ENCODE peak calls at places on chromosome 16, in seven cellular contexts. One of them, this sample, is unnamed.

GRCh38 chr16:2935418-2935817 is 23.7 kb downstream of the FLYWCH1 start:
- DNase-seq in ascending aorta: no peak
- DNase-seq in Peyer's patch: no peak
- DNase-seq in Calu3: no peak
- DNase-seq in sigmoid colon: no peak
- DNase-seq in T-helper 17 cell: no peak
- DNase-seq in caudate nucleus: no peak
- DNase-seq in this sample: no peak

GRCh38 chr16:67173808-67174705 is 3.7 kb downstream of the NOL3 start:
- DNase-seq in ascending aorta: peak; percentile 84
- DNase-seq in Peyer's patch: peak; percentile 95
- DNase-seq in sigmoid colon: peak; percentile 96
- DNase-seq in T-helper 17 cell: peak; percentile 53
- DNase-seq in caudate nucleus: peak; percentile 63
- DNase-seq in Calu3: peak; percentile 95
- DNase-seq in this sample: peak; percentile 91

GRCh38 chr16:90020260-90020837 is 1.1 kb upstream of the DBNDD1 start:
- DNase-seq in caudate nucleus: no peak
- DNase-seq in Peyer's patch: no peak
- DNase-seq in sigmoid colon: no peak
- DNase-seq in ascending aorta: no peak
- DNase-seq in T-helper 17 cell: no peak
- DNase-seq in Calu3: peak; percentile 20
- DNase-seq in this sample: no peak

GRCh38 chr16:72474511-72475123 is 302.7 kb upstream of the PMFBP1 start:
- DNase-seq in ascending aorta: no peak
- DNase-seq in Peyer's patch: no peak
- DNase-seq in T-helper 17 cell: no peak
- DNase-seq in caudate nucleus: no peak
- DNase-seq in sigmoid colon: no peak
- DNase-seq in Calu3: peak; percentile 29
- DNase-seq in this sample: peak; percentile 73

GRCh38 chr16:12737563-12737962 is 66.1 kb downstream of the CPPED1 start:
- DNase-seq in Calu3: no peak
- DNase-seq in caudate nucleus: no peak
- DNase-seq in Peyer's patch: no peak
- DNase-seq in T-helper 17 cell: no peak
- DNase-seq in ascending aorta: no peak
- DNase-seq in sigmoid colon: no peak
- DNase-seq in this sample: no peak

GRCh38 chr16:90022209-90023077 is 3.2 kb upstream of the DBNDD1 start:
- DNase-seq in Calu3: peak; percentile 97
- DNase-seq in T-helper 17 cell: peak; percentile 59
- DNase-seq in sigmoid colon: peak; percentile 94
- DNase-seq in Peyer's patch: peak; percentile 94
- DNase-seq in ascending aorta: peak; percentile 39
- DNase-seq in caudate nucleus: peak; percentile 48
- DNase-seq in this sample: peak; percentile 83

GRCh38 chr16:84313921-84314320 is 19.2 kb downstream of the WFDC1 start:
- DNase-seq in Peyer's patch: no peak
- DNase-seq in ascending aorta: no peak
- DNase-seq in Calu3: no peak
- DNase-seq in caudate nucleus: no peak
- DNase-seq in sigmoid colon: peak; percentile 47
- DNase-seq in T-helper 17 cell: no peak
- DNase-seq in this sample: no peak

GRCh38 chr16:79334127-79334526 is 266.4 kb downstream of the MAF start:
- DNase-seq in T-helper 17 cell: peak; percentile 14
- DNase-seq in Calu3: peak; percentile 20
- DNase-seq in Peyer's patch: no peak
- DNase-seq in ascending aorta: no peak
- DNase-seq in sigmoid colon: no peak
- DNase-seq in caudate nucleus: no peak
- DNase-seq in this sample: no peak

This sample was measured in SW480.